ENCODE peak calls at places on chromosomes 5 and 9, in four cellular contexts. O is fibroblast of pulmonary artery, F is AG04450, B is Kasumi-1. S is an unnamed sample.
A peak's percentile ranks its signal among the peaks of the same experiment; 100 is the strongest.

GRCh38 chr9:90441814-90442213 is 200.8 kb downstream of the DIRAS2 start:
- DNase-seq in O (no peak), F (no peak), B (no peak), S (no peak)

GRCh38 chr5:132475939-132476852 is 14.4 kb downstream of the IRF1 start:
- DNase-seq in O (no peak), F (no peak), B (no peak), S (no peak)

GRCh38 chr5:151078490-151079262 is 2.2 kb downstream of the TNIP1 start:
- DNase-seq in B (peak; percentile 15), F (no peak), O (no peak), S (no peak)

GRCh38 chr9:127862075-127863011 is 7.9 kb upstream of the ENG start:
- DNase-seq in O (no peak), F (no peak), B (peak; percentile 95), S (no peak)

GRCh38 chr9:115513148-115513547 is 395.2 kb upstream of the TNC start:
- DNase-seq in O (no peak), B (no peak), F (no peak), S (no peak)

GRCh38 chr9:23123048-23123632 is 676.5 kb downstream of the DMRTA1 start:
- DNase-seq in B (peak; percentile 39), F (no peak), O (peak; percentile 3), S (peak; percentile 50)

GRCh38 chr9:18810581-18810980 is 222.4 kb downstream of the SAXO1 start:
- DNase-seq in B (no peak), F (no peak), O (no peak), S (no peak)

GRCh38 chr9:79387091-79387490 is 184.7 kb upstream of the TLE4 start:
- DNase-seq in O (no peak), B (no peak), F (peak; percentile 30), S (no peak)

GRCh38 chr5:170267431-170268152 is 30.0 kb downstream of the LCP2 start:
- DNase-seq in O (peak; percentile 80), B (peak; percentile 86), F (peak; percentile 27), S (peak; percentile 83)

GRCh38 chr9:134917431-134918373 is at the start of gene FCN1:
- DNase-seq in B (no peak), F (no peak), O (no peak), S (no peak)

GRCh38 chr5:118723021-118723338 is 265.4 kb downstream of the DTWD2 start:
- DNase-seq in O (no peak), F (no peak), B (no peak), S (no peak)

GRCh38 chr5:139807647-139808030 is 12.0 kb downstream of the PSD2 start:
- DNase-seq in F (no peak), O (no peak), B (no peak), S (no peak)

GRCh38 chr9:129998491-129999122 is 44.4 kb downstream of the FNBP1 start:
- DNase-seq in B (no peak), O (no peak), F (no peak), S (no peak)

GRCh38 chr5:45162974-45163373 is 354.2 kb downstream of the MRPS30 start:
- DNase-seq in B (no peak), O (no peak), F (no peak), S (no peak)

GRCh38 chr9:125486576-125486975 is 220.4 kb downstream of the MAPKAP1 start:
- DNase-seq in B (no peak), F (no peak), O (no peak), S (no peak)

GRCh38 chr5:181173420-181174342 is 26.3 kb downstream of the OR2V2 start:
- DNase-seq in O (peak; percentile 43), B (no peak), F (no peak), S (peak; percentile 94)

GRCh38 chr5:179166171-179166885 is 106.2 kb downstream of the ZNF354C start:
- DNase-seq in F (no peak), B (no peak), O (no peak), S (no peak)

GRCh38 chr5:137665678-137666077 is 70.2 kb downstream of the KLHL3 start:
- DNase-seq in O (no peak), B (no peak), F (no peak), S (no peak)

GRCh38 chr9:14616188-14616982 is 76.8 kb downstream of the ZDHHC21 start:
- DNase-seq in O (peak; percentile 86), F (peak; percentile 42), B (peak; percentile 40), S (no peak)

GRCh38 chr5:154260224-154260859 is 69.8 kb downstream of the GALNT10 start:
- DNase-seq in O (peak; percentile 28), B (no peak), F (no peak), S (no peak)

GRCh38 chr5:124823336-124823849 is 77.0 kb upstream of the ZNF608 start:
- DNase-seq in B (no peak), O (no peak), F (no peak), S (no peak)

GRCh38 chr5:124043456-124043855 is 531.5 kb downstream of the CSNK1G3 start:
- DNase-seq in B (peak; percentile 47), F (no peak), O (no peak), S (no peak)

GRCh38 chr9:97858393-97858713 is 5.3 kb downstream of the FOXE1 start:
- DNase-seq in O (no peak), F (no peak), B (peak; percentile 10), S (no peak)

GRCh38 chr5:100430268-100430900 is 104.8 kb upstream of the FAM174A start:
- DNase-seq in B (peak; percentile 43), F (peak; percentile 7), O (peak; percentile 53), S (no peak)